ENCODE peak calls at places on chromosome 16, in five cellular contexts. One of them, this sample, is unnamed.

GRCh38 chr16:4519274-4520058 is 19.1 kb downstream of the CDIP1 start:
- DNase-seq in psoas muscle: no peak
- DNase-seq in skeletal muscle cell: no peak
- DNase-seq in lung: no peak
- DNase-seq in aorta: peak
- DNase-seq in this sample: no peak

GRCh38 chr16:15857779-15858560 is 1.1 kb upstream of the MYH11 start:
- DNase-seq in skeletal muscle cell: no peak
- DNase-seq in aorta: peak
- DNase-seq in lung: no peak
- DNase-seq in psoas muscle: peak
- DNase-seq in this sample: peak

GRCh38 chr16:74455619-74456289 is 34.5 kb upstream of the CLEC18B start:
- DNase-seq in psoas muscle: no peak
- DNase-seq in lung: no peak
- DNase-seq in skeletal muscle cell: peak
- DNase-seq in aorta: no peak
- DNase-seq in this sample: no peak

GRCh38 chr16:18800674-18801196 is 614 bp downstream of the ARL6IP1 start:
- DNase-seq in aorta: no peak
- DNase-seq in lung: no peak
- DNase-seq in skeletal muscle cell: no peak
- DNase-seq in psoas muscle: no peak
- DNase-seq in this sample: peak

GRCh38 chr16:30445149-30445407 is 596 bp downstream of the SEPHS2 start:
- DNase-seq in skeletal muscle cell: no peak
- DNase-seq in aorta: no peak
- DNase-seq in psoas muscle: peak
- DNase-seq in lung: no peak
- DNase-seq in this sample: no peak

GRCh38 chr16:14132696-14133048 is 61.6 kb downstream of the MRTFB start:
- DNase-seq in aorta: no peak
- DNase-seq in psoas muscle: no peak
- DNase-seq in skeletal muscle cell: no peak
- DNase-seq in lung: no peak
- DNase-seq in this sample: no peak

GRCh38 chr16:74673876-74674275 is 7.2 kb upstream of the RFWD3 start:
- DNase-seq in lung: no peak
- DNase-seq in aorta: no peak
- DNase-seq in psoas muscle: no peak
- DNase-seq in skeletal muscle cell: no peak
- DNase-seq in this sample: no peak

GRCh38 chr16:75074920-75075687 is 41.5 kb downstream of the LDHD start:
- DNase-seq in psoas muscle: no peak
- DNase-seq in skeletal muscle cell: no peak
- DNase-seq in lung: peak
- DNase-seq in aorta: no peak
- DNase-seq in this sample: no peak

GRCh38 chr16:27365142-27366089 is 36.6 kb upstream of the IL21R start:
- DNase-seq in skeletal muscle cell: no peak
- DNase-seq in psoas muscle: no peak
- DNase-seq in aorta: no peak
- DNase-seq in lung: no peak
- DNase-seq in this sample: no peak

GRCh38 chr16:87851601-87852000 is 17.7 kb downstream of the SLC7A5 start:
- DNase-seq in psoas muscle: no peak
- DNase-seq in aorta: no peak
- DNase-seq in skeletal muscle cell: no peak
- DNase-seq in lung: no peak
- DNase-seq in this sample: peak

GRCh38 chr16:22692034-22692433 is 121.9 kb upstream of the HS3ST2 start:
- DNase-seq in psoas muscle: no peak
- DNase-seq in aorta: no peak
- DNase-seq in lung: no peak
- DNase-seq in skeletal muscle cell: no peak
- DNase-seq in this sample: no peak

GRCh38 chr16:27725271-27726010 is 175.5 kb downstream of the KATNIP start:
- DNase-seq in skeletal muscle cell: no peak
- DNase-seq in lung: no peak
- DNase-seq in psoas muscle: no peak
- DNase-seq in aorta: peak
- DNase-seq in this sample: no peak

GRCh38 chr16:29148867-29149272 is 164.0 kb downstream of the LAT start:
- DNase-seq in lung: peak
- DNase-seq in aorta: peak
- DNase-seq in skeletal muscle cell: no peak
- DNase-seq in psoas muscle: no peak
- DNase-seq in this sample: no peak

GRCh38 chr16:16850274-16850673 is 471.3 kb downstream of the NPIPA7 start:
- DNase-seq in aorta: no peak
- DNase-seq in lung: no peak
- DNase-seq in skeletal muscle cell: no peak
- DNase-seq in psoas muscle: no peak
- DNase-seq in this sample: no peak

GRCh38 chr16:27759301-27759871 is 209.4 kb downstream of the KATNIP start:
- DNase-seq in aorta: no peak
- DNase-seq in skeletal muscle cell: no peak
- DNase-seq in psoas muscle: no peak
- DNase-seq in lung: no peak
- DNase-seq in this sample: no peak

GRCh38 chr16:3691778-3692177 is 25.5 kb downstream of the TRAP1 start:
- DNase-seq in lung: no peak
- DNase-seq in aorta: peak
- DNase-seq in psoas muscle: peak
- DNase-seq in skeletal muscle cell: no peak
- DNase-seq in this sample: no peak

GRCh38 chr16:831571-832443 is 31.3 kb upstream of the GNG13 start:
- DNase-seq in lung: no peak
- DNase-seq in skeletal muscle cell: no peak
- DNase-seq in aorta: no peak
- DNase-seq in psoas muscle: no peak
- DNase-seq in this sample: no peak
- H3K4me3 ChIP-seq in lung: no peak
- H3K4me3 ChIP-seq in skeletal muscle cell: no peak
- H3K4me3 ChIP-seq in aorta: no peak
- H3K4me3 ChIP-seq in psoas muscle: no peak
- H3K4me3 ChIP-seq in this sample: no peak

GRCh38 chr16:54402270-54402669 is 115.7 kb upstream of the IRX3 start:
- DNase-seq in aorta: no peak
- DNase-seq in skeletal muscle cell: no peak
- DNase-seq in psoas muscle: no peak
- DNase-seq in lung: no peak
- DNase-seq in this sample: no peak

GRCh38 chr16:54398986-54399385 is 112.4 kb upstream of the IRX3 start:
- DNase-seq in psoas muscle: no peak
- DNase-seq in lung: no peak
- DNase-seq in skeletal muscle cell: no peak
- DNase-seq in aorta: no peak
- DNase-seq in this sample: no peak

GRCh38 chr16:54397190-54397835 is 110.7 kb upstream of the IRX3 start:
- DNase-seq in skeletal muscle cell: no peak
- DNase-seq in aorta: no peak
- DNase-seq in psoas muscle: no peak
- DNase-seq in lung: no peak
- DNase-seq in this sample: no peak

GRCh38 chr16:54400261-54400660 is 113.7 kb upstream of the IRX3 start:
- DNase-seq in aorta: no peak
- DNase-seq in skeletal muscle cell: no peak
- DNase-seq in lung: no peak
- DNase-seq in psoas muscle: no peak
- DNase-seq in this sample: no peak

GRCh38 chr16:54397838-54398237 is 111.3 kb upstream of the IRX3 start:
- DNase-seq in psoas muscle: no peak
- DNase-seq in lung: no peak
- DNase-seq in skeletal muscle cell: no peak
- DNase-seq in aorta: no peak
- DNase-seq in this sample: no peak
- H3K4me3 ChIP-seq in psoas muscle: no peak
- H3K4me3 ChIP-seq in lung: no peak
- H3K4me3 ChIP-seq in skeletal muscle cell: no peak
- H3K4me3 ChIP-seq in aorta: no peak
- H3K4me3 ChIP-seq in this sample: no peak

GRCh38 chr16:57192720-57193486 is 6.8 kb downstream of the RSPRY1 start:
- DNase-seq in lung: no peak
- DNase-seq in psoas muscle: no peak
- DNase-seq in aorta: no peak
- DNase-seq in skeletal muscle cell: peak
- DNase-seq in this sample: no peak
- H3K4me3 ChIP-seq in lung: no peak
- H3K4me3 ChIP-seq in psoas muscle: no peak
- H3K4me3 ChIP-seq in aorta: no peak
- H3K4me3 ChIP-seq in skeletal muscle cell: no peak
- H3K4me3 ChIP-seq in this sample: no peak

DNA sequence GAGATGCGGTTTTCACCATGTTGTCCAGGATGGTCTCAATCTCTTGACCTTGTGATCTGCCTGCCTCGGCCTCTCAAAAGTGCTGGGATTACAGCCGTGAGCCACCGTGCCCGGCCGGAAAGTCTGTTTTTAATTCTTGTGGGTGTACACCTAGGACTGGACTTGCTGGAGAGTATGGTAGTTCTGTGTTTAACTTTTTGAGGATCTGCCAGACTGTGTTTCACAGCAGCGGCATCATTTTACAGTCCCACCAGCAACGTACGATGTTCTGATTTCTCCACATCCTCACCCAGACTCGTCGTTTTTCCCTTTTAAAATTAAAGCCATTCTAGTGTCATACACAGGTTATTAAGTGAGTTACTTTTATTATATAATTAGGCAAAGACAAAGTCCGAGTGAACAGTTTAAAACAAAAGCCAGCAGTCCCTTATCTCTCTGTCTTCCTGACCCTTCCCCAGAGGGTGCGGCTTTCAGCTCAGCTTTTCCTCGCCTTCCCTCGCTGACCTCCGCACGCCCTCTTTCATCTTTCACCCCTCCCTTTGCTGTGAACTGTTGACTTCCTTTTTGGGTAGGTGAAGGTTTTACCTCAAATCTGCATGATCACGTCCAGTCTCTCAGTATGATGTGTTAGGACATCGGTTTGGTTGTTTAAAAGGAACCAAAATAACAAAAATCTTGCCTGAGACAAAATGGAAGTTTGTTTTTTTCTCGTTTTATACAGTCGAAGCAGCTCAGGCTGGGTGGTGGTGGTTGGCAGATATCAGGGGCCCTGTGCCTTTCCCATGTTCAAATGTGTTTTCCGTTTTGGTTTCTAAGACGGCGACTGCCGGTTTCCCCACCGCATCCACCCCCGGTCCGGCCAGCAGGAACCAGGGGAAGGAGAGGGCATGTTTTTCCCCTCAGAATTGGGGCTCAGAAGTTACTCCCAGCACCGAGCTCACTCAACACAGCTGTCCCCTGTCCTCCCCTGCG is 18.0 kb downstream of the FAM234A start:
- DNase-seq in lung: no peak
- DNase-seq in skeletal muscle cell: no peak
- DNase-seq in aorta: no peak
- DNase-seq in psoas muscle: no peak
- DNase-seq in this sample: no peak
- H3K4me3 ChIP-seq in lung: no peak
- H3K4me3 ChIP-seq in skeletal muscle cell: no peak
- H3K4me3 ChIP-seq in aorta: no peak
- H3K4me3 ChIP-seq in psoas muscle: peak
- H3K4me3 ChIP-seq in this sample: no peak